ENCODE peak calls at places on chromosomes 6 and 20, in seven cellular contexts. One of them, this sample, is unnamed. For H3K9me3, the result is how much of the 10 kb centered on the place peaks cover.

GRCh38 chr20:54194724-54195438 is 13.0 kb upstream of the PFDN4 start:
- DNase-seq in HCT116: no peak
- DNase-seq in DND-41: no peak
- DNase-seq in IMR-90: peak
- DNase-seq in neural progenitor cell: no peak
- DNase-seq in fibroblast of lung: peak
- DNase-seq in A549: peak
- DNase-seq in this sample: no peak

GRCh38 chr6:28589234-28589951 is 63.7 kb downstream of the GPX5 start:
- DNase-seq in DND-41: no peak
- DNase-seq in fibroblast of lung: peak
- DNase-seq in A549: peak
- DNase-seq in HCT116: peak
- DNase-seq in neural progenitor cell: peak
- DNase-seq in IMR-90: peak
- DNase-seq in this sample: peak

GRCh38 chr6:141290871-141291270 is 841.9 kb upstream of the GJE1 start:
- DNase-seq in HCT116: no peak
- DNase-seq in A549: no peak
- DNase-seq in DND-41: no peak
- DNase-seq in IMR-90: peak
- DNase-seq in fibroblast of lung: no peak
- DNase-seq in neural progenitor cell: no peak
- DNase-seq in this sample: no peak

GRCh38 chr6:138504764-138505689 is 5.7 kb upstream of the NHSL1 start:
- DNase-seq in IMR-90: no peak
- DNase-seq in fibroblast of lung: no peak
- DNase-seq in DND-41: no peak
- DNase-seq in HCT116: no peak
- DNase-seq in A549: no peak
- DNase-seq in neural progenitor cell: no peak
- DNase-seq in this sample: no peak

GRCh38 chr6:142285235-142286087 is 16.3 kb upstream of the ADGRG6 start:
- DNase-seq in IMR-90: no peak
- DNase-seq in fibroblast of lung: no peak
- DNase-seq in neural progenitor cell: no peak
- DNase-seq in A549: no peak
- DNase-seq in DND-41: no peak
- DNase-seq in HCT116: no peak
- DNase-seq in this sample: no peak

GRCh38 chr6:75268121-75268987 is 16.2 kb downstream of the TMEM30A start:
- DNase-seq in DND-41: no peak
- DNase-seq in fibroblast of lung: peak
- DNase-seq in IMR-90: peak
- DNase-seq in HCT116: no peak
- DNase-seq in neural progenitor cell: no peak
- DNase-seq in A549: no peak
- DNase-seq in this sample: no peak

GRCh38 chr6:119360262-119360915 is 10.8 kb upstream of the MAN1A1 start:
- DNase-seq in A549: no peak
- DNase-seq in IMR-90: no peak
- DNase-seq in fibroblast of lung: no peak
- DNase-seq in DND-41: no peak
- DNase-seq in neural progenitor cell: no peak
- DNase-seq in HCT116: no peak
- DNase-seq in this sample: no peak

GRCh38 chr6:128520436-128521301 is at the start of gene PTPRK:
- DNase-seq in HCT116: peak
- DNase-seq in fibroblast of lung: peak
- DNase-seq in IMR-90: peak
- DNase-seq in A549: peak
- DNase-seq in neural progenitor cell: peak
- DNase-seq in DND-41: no peak
- DNase-seq in this sample: no peak

GRCh38 chr20:6116763-6117162 is 6.1 kb downstream of the FERMT1 start:
- DNase-seq in fibroblast of lung: no peak
- DNase-seq in HCT116: no peak
- DNase-seq in neural progenitor cell: no peak
- DNase-seq in DND-41: no peak
- DNase-seq in IMR-90: no peak
- DNase-seq in A549: no peak
- DNase-seq in this sample: no peak

GRCh38 chr20:1467355-1468116 is 887 bp upstream of the NSFL1C start:
- DNase-seq in A549: no peak
- DNase-seq in fibroblast of lung: no peak
- DNase-seq in DND-41: no peak
- DNase-seq in neural progenitor cell: peak
- DNase-seq in IMR-90: no peak
- DNase-seq in HCT116: no peak
- DNase-seq in this sample: no peak

GRCh38 chr6:55674672-55675071 is 95.7 kb upstream of the HMGCLL1 start:
- DNase-seq in DND-41: no peak
- DNase-seq in HCT116: no peak
- DNase-seq in fibroblast of lung: no peak
- DNase-seq in IMR-90: no peak
- DNase-seq in A549: no peak
- DNase-seq in neural progenitor cell: no peak
- DNase-seq in this sample: no peak

GRCh38 chr6:168851460-168852103 is 402.1 kb downstream of the THBS2 start:
- DNase-seq in neural progenitor cell: no peak
- DNase-seq in fibroblast of lung: no peak
- DNase-seq in IMR-90: no peak
- DNase-seq in DND-41: no peak
- DNase-seq in HCT116: no peak
- DNase-seq in A549: no peak
- DNase-seq in this sample: no peak

GRCh38 chr6:87199787-87200186 is 44.4 kb downstream of the ZNF292 start:
- DNase-seq in DND-41: no peak
- DNase-seq in fibroblast of lung: no peak
- DNase-seq in IMR-90: no peak
- DNase-seq in A549: no peak
- DNase-seq in HCT116: no peak
- DNase-seq in neural progenitor cell: peak
- DNase-seq in this sample: no peak

GRCh38 chr6:97774973-97775372 is 492.0 kb upstream of the MMS22L start:
- DNase-seq in DND-41: no peak
- DNase-seq in A549: no peak
- DNase-seq in fibroblast of lung: no peak
- DNase-seq in neural progenitor cell: no peak
- DNase-seq in HCT116: no peak
- DNase-seq in IMR-90: no peak
- DNase-seq in this sample: no peak

GRCh38 chr6:30591008-30591407 is 19.8 kb downstream of the ABCF1 start:
- DNase-seq in IMR-90: peak
- DNase-seq in neural progenitor cell: no peak
- DNase-seq in HCT116: no peak
- DNase-seq in DND-41: no peak
- DNase-seq in A549: no peak
- DNase-seq in fibroblast of lung: peak
- DNase-seq in this sample: no peak

GRCh38 chr6:159633196-159633595 is 59.8 kb downstream of the SOD2 start:
- DNase-seq in HCT116: peak
- DNase-seq in A549: peak
- DNase-seq in DND-41: no peak
- DNase-seq in neural progenitor cell: peak
- DNase-seq in fibroblast of lung: peak
- DNase-seq in IMR-90: peak
- DNase-seq in this sample: peak

GRCh38 chr6:72621243-72622093 is at the start of gene KCNQ5:
- DNase-seq in HCT116: no peak
- DNase-seq in IMR-90: no peak
- DNase-seq in DND-41: no peak
- DNase-seq in neural progenitor cell: peak
- DNase-seq in fibroblast of lung: peak
- DNase-seq in A549: peak
- DNase-seq in this sample: peak

GRCh38 chr6:3773696-3774298 is 22.3 kb upstream of the PXDC1 start:
- DNase-seq in fibroblast of lung: peak
- DNase-seq in IMR-90: no peak
- DNase-seq in A549: no peak
- DNase-seq in neural progenitor cell: no peak
- DNase-seq in HCT116: no peak
- DNase-seq in DND-41: no peak
- DNase-seq in this sample: no peak

GRCh38 chr6:131574133-131574532 is 1.1 kb downstream of the ARG1 start:
- DNase-seq in neural progenitor cell: no peak
- DNase-seq in IMR-90: no peak
- DNase-seq in A549: no peak
- DNase-seq in fibroblast of lung: no peak
- DNase-seq in HCT116: no peak
- DNase-seq in DND-41: no peak
- DNase-seq in this sample: no peak

GRCh38 chr20:41308290-41308691 is 9.2 kb downstream of the ZHX3 start:
- DNase-seq in neural progenitor cell: no peak
- DNase-seq in HCT116: no peak
- DNase-seq in IMR-90: peak
- DNase-seq in fibroblast of lung: peak
- DNase-seq in DND-41: no peak
- DNase-seq in A549: no peak
- DNase-seq in this sample: no peak

GRCh38 chr6:147805155-147805554 is 296.7 kb downstream of the SAMD5 start:
- DNase-seq in fibroblast of lung: no peak
- DNase-seq in neural progenitor cell: no peak
- DNase-seq in DND-41: no peak
- DNase-seq in A549: no peak
- DNase-seq in HCT116: no peak
- DNase-seq in IMR-90: no peak
- DNase-seq in this sample: no peak

GRCh38 chr20:8535403-8536003 is 403.4 kb downstream of the PLCB1 start:
- DNase-seq in neural progenitor cell: peak
- DNase-seq in A549: no peak
- DNase-seq in IMR-90: no peak
- DNase-seq in HCT116: no peak
- DNase-seq in DND-41: peak
- DNase-seq in fibroblast of lung: no peak
- DNase-seq in this sample: peak

GRCh38 chr20:58688838-58689237 is 3.8 kb upstream of the NPEPL1 start:
- DNase-seq in neural progenitor cell: no peak
- DNase-seq in HCT116: no peak
- DNase-seq in DND-41: no peak
- DNase-seq in IMR-90: peak
- DNase-seq in A549: no peak
- DNase-seq in fibroblast of lung: no peak
- DNase-seq in this sample: no peak

GRCh38 chr6:2666906-2667575 is 83.7 kb downstream of the MYLK4 start:
- DNase-seq in fibroblast of lung: no peak
- DNase-seq in HCT116: no peak
- DNase-seq in IMR-90: no peak
- DNase-seq in A549: no peak
- DNase-seq in DND-41: no peak
- DNase-seq in neural progenitor cell: no peak
- DNase-seq in this sample: no peak

GRCh38 chr6:113375950-113376846 is 480.9 kb upstream of the MARCKS start:
- DNase-seq in neural progenitor cell: no peak
- DNase-seq in A549: no peak
- DNase-seq in IMR-90: peak
- DNase-seq in fibroblast of lung: peak
- DNase-seq in DND-41: no peak
- DNase-seq in HCT116: no peak
- DNase-seq in this sample: no peak

GRCh38 chr20:59788196-59788735 is 145.2 kb downstream of the SYCP2 start:
- DNase-seq in DND-41: no peak
- DNase-seq in HCT116: no peak
- DNase-seq in neural progenitor cell: no peak
- DNase-seq in fibroblast of lung: no peak
- DNase-seq in IMR-90: no peak
- DNase-seq in A549: no peak
- DNase-seq in this sample: no peak
- H3K9me3 ChIP-seq in DND-41: under half
- H3K9me3 ChIP-seq in HCT116: under half
- H3K9me3 ChIP-seq in neural progenitor cell: under half
- H3K9me3 ChIP-seq in fibroblast of lung: under half
- H3K9me3 ChIP-seq in IMR-90: under half
- H3K9me3 ChIP-seq in A549: under half
- H3K9me3 ChIP-seq in this sample: under half

GRCh38 chr6:21846541-21847451 is 253.2 kb downstream of the SOX4 start:
- DNase-seq in HCT116: no peak
- DNase-seq in DND-41: peak
- DNase-seq in A549: no peak
- DNase-seq in fibroblast of lung: peak
- DNase-seq in IMR-90: peak
- DNase-seq in neural progenitor cell: peak
- DNase-seq in this sample: peak
- H3K4me3 ChIP-seq in HCT116: no peak
- H3K4me3 ChIP-seq in DND-41: no peak
- H3K4me3 ChIP-seq in A549: no peak
- H3K4me3 ChIP-seq in fibroblast of lung: no peak
- H3K4me3 ChIP-seq in IMR-90: no peak
- H3K4me3 ChIP-seq in neural progenitor cell: no peak
- H3K4me3 ChIP-seq in this sample: no peak

GRCh38 chr6:43478008-43478372 is 620 bp downstream of the TJAP1 start:
- DNase-seq in neural progenitor cell: no peak
- DNase-seq in DND-41: no peak
- DNase-seq in IMR-90: no peak
- DNase-seq in fibroblast of lung: no peak
- DNase-seq in A549: no peak
- DNase-seq in HCT116: no peak
- DNase-seq in this sample: peak

GRCh38 chr6:43476744-43477143 is 626 bp upstream of the TJAP1 start:
- DNase-seq in IMR-90: no peak
- DNase-seq in A549: no peak
- DNase-seq in fibroblast of lung: no peak
- DNase-seq in HCT116: no peak
- DNase-seq in neural progenitor cell: no peak
- DNase-seq in DND-41: no peak
- DNase-seq in this sample: peak

GRCh38 chr6:43481591-43482242 is 4.3 kb downstream of the TJAP1 start:
- DNase-seq in DND-41: no peak
- DNase-seq in IMR-90: no peak
- DNase-seq in A549: no peak
- DNase-seq in neural progenitor cell: no peak
- DNase-seq in fibroblast of lung: no peak
- DNase-seq in HCT116: peak
- DNase-seq in this sample: no peak

GRCh38 chr6:43477235-43478007 is at the start of gene TJAP1:
- DNase-seq in IMR-90: peak
- DNase-seq in HCT116: peak
- DNase-seq in neural progenitor cell: peak
- DNase-seq in A549: peak
- DNase-seq in fibroblast of lung: peak
- DNase-seq in DND-41: peak
- DNase-seq in this sample: peak

DNA sequence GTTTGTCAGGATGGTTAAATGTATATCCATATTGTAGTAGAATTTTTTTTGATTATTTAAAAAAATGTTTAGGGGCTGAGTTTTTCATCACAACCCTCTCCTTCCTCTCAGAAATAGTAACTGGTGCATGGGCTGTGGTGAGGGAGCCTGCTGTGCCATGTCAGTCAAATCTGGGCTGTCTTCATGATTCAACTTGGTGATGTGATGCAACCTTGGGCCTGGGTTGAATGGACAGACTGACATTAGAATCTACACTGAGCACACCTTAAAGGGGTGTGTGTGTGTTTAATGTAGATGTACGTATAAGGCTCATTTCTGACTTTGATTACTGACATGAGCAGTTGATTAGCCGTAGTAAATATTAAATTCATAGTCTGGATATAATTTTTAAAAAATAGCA is 3.7 kb downstream of the TJAP1 start:
- DNase-seq in neural progenitor cell: no peak
- DNase-seq in fibroblast of lung: no peak
- DNase-seq in A549: no peak
- DNase-seq in IMR-90: no peak
- DNase-seq in HCT116: no peak
- DNase-seq in DND-41: no peak
- DNase-seq in this sample: no peak
- H3K4me2 ChIP-seq in neural progenitor cell: no peak
- H3K4me2 ChIP-seq in fibroblast of lung: no peak
- H3K4me2 ChIP-seq in A549: no peak
- H3K4me2 ChIP-seq in IMR-90: no peak
- H3K4me2 ChIP-seq in HCT116: peak
- H3K4me2 ChIP-seq in DND-41: no peak
- H3K4me2 ChIP-seq in this sample: no peak

GRCh38 chr6:36771145-36771544 is 68.1 kb downstream of the CPNE5 start:
- DNase-seq in neural progenitor cell: no peak
- DNase-seq in HCT116: no peak
- DNase-seq in A549: no peak
- DNase-seq in IMR-90: no peak
- DNase-seq in DND-41: peak
- DNase-seq in fibroblast of lung: no peak
- DNase-seq in this sample: no peak
- H3K9me3 ChIP-seq in neural progenitor cell: under half
- H3K9me3 ChIP-seq in HCT116: under half
- H3K9me3 ChIP-seq in A549: under half
- H3K9me3 ChIP-seq in IMR-90: under half
- H3K9me3 ChIP-seq in DND-41: under half
- H3K9me3 ChIP-seq in fibroblast of lung: under half
- H3K9me3 ChIP-seq in this sample: under half